ENCODE peak calls at places on chromosomes 16 and 17, in four cellular contexts. O is NCI-H1092, G is GM04504, W is substantia nigra. E is an unnamed sample.

GRCh38 chr16:10907757-10908045 is 30.7 kb downstream of the CIITA start:
- DNase-seq in O (no peak), G (no peak), W (no peak), E (no peak)

GRCh38 chr16:77600555-77600954 is 121.8 kb upstream of the NUDT7 start:
- DNase-seq in O (no peak), G (no peak), W (no peak), E (no peak)

GRCh38 chr16:57374067-57374534 is 1.8 kb downstream of the CX3CL1 start:
- DNase-seq in O (no peak), G (no peak), W (no peak), E (no peak)

GRCh38 chr16:2486645-2487516 is 12.0 kb downstream of the TBC1D24 start:
- DNase-seq in O (peak; percentile 53), G (no peak), W (peak; percentile 47), E (no peak)

GRCh38 chr17:21396237-21396636 is 20.1 kb downstream of the KCNJ12 start:
- DNase-seq in O (no peak), G (no peak), W (no peak), E (no peak)

GRCh38 chr16:61862221-61862620 is 174.0 kb downstream of the CDH8 start:
- DNase-seq in O (no peak), G (no peak), W (no peak), E (no peak)

GRCh38 chr16:81846105-81846504 is 67.0 kb downstream of the PLCG2 start:
- DNase-seq in O (no peak), G (no peak), W (no peak), E (no peak)

GRCh38 chr17:75181608-75182318 is 996 bp downstream of the SUMO2 start:
- DNase-seq in O (no peak), G (no peak), W (peak; percentile 41), E (no peak)

GRCh38 chr17:82085931-82086764 is 11.9 kb downstream of the FASN start:
- DNase-seq in O (no peak), G (no peak), W (no peak), E (no peak)

GRCh38 chr17:75753514-75754377 is 11.2 kb downstream of the GALK1 start:
- DNase-seq in O (peak; percentile 57), G (no peak), W (peak; percentile 38), E (peak; percentile 21)

GRCh38 chr17:9517396-9517795 is 58.2 kb downstream of the STX8 start:
- DNase-seq in O (no peak), G (no peak), W (no peak), E (no peak)